ENCODE peak calls at places on chromosome 2, in eight cellular contexts. One of them, this sample, is unnamed.

GRCh38 chr2:96918754-96919550 is 49.1 kb upstream of the SEMA4C start:
- DNase-seq in NCI-H2171: no peak
- DNase-seq in memory B cell: no peak
- DNase-seq in cardiac muscle cell: no peak
- DNase-seq in D341Med: no peak
- DNase-seq in endothelial cell of umbilical vein: no peak
- DNase-seq in M059J: no peak
- DNase-seq in iris pigment epithelial cell: no peak
- DNase-seq in this sample: no peak

GRCh38 chr2:240326246-240326645 is 109.2 kb upstream of the GPC1 start:
- DNase-seq in memory B cell: no peak
- DNase-seq in D341Med: no peak
- DNase-seq in NCI-H2171: no peak
- DNase-seq in endothelial cell of umbilical vein: no peak
- DNase-seq in cardiac muscle cell: no peak
- DNase-seq in M059J: peak
- DNase-seq in iris pigment epithelial cell: no peak
- DNase-seq in this sample: no peak

GRCh38 chr2:65076345-65076710 is 20.1 kb downstream of the CEP68 start:
- DNase-seq in memory B cell: no peak
- DNase-seq in D341Med: no peak
- DNase-seq in M059J: peak
- DNase-seq in endothelial cell of umbilical vein: peak
- DNase-seq in iris pigment epithelial cell: peak
- DNase-seq in cardiac muscle cell: peak
- DNase-seq in NCI-H2171: no peak
- DNase-seq in this sample: no peak

GRCh38 chr2:96264656-96265348 is 995 bp downstream of the TMEM127 start:
- DNase-seq in cardiac muscle cell: peak
- DNase-seq in NCI-H2171: peak
- DNase-seq in iris pigment epithelial cell: peak
- DNase-seq in memory B cell: peak
- DNase-seq in D341Med: peak
- DNase-seq in endothelial cell of umbilical vein: peak
- DNase-seq in M059J: peak
- DNase-seq in this sample: peak

GRCh38 chr2:20544093-20544747 is 97.3 kb downstream of the RHOB start:
- DNase-seq in cardiac muscle cell: no peak
- DNase-seq in iris pigment epithelial cell: no peak
- DNase-seq in endothelial cell of umbilical vein: no peak
- DNase-seq in D341Med: no peak
- DNase-seq in M059J: no peak
- DNase-seq in memory B cell: no peak
- DNase-seq in NCI-H2171: no peak
- DNase-seq in this sample: no peak

GRCh38 chr2:164388511-164388910 is 232.8 kb downstream of the GRB14 start:
- DNase-seq in M059J: peak
- DNase-seq in NCI-H2171: no peak
- DNase-seq in memory B cell: no peak
- DNase-seq in iris pigment epithelial cell: peak
- DNase-seq in cardiac muscle cell: peak
- DNase-seq in D341Med: no peak
- DNase-seq in endothelial cell of umbilical vein: peak
- DNase-seq in this sample: no peak

GRCh38 chr2:126905991-126906390 is 7.3 kb downstream of the TEX51 start:
- DNase-seq in iris pigment epithelial cell: no peak
- DNase-seq in NCI-H2171: no peak
- DNase-seq in endothelial cell of umbilical vein: no peak
- DNase-seq in cardiac muscle cell: no peak
- DNase-seq in D341Med: no peak
- DNase-seq in memory B cell: no peak
- DNase-seq in M059J: no peak
- DNase-seq in this sample: no peak

GRCh38 chr2:30796723-30797122 is 10.5 kb downstream of the CAPN13 start:
- DNase-seq in iris pigment epithelial cell: no peak
- DNase-seq in NCI-H2171: no peak
- DNase-seq in memory B cell: no peak
- DNase-seq in D341Med: no peak
- DNase-seq in M059J: no peak
- DNase-seq in endothelial cell of umbilical vein: no peak
- DNase-seq in cardiac muscle cell: no peak
- DNase-seq in this sample: no peak

GRCh38 chr2:223465793-223466192 is 136.4 kb downstream of the SCG2 start:
- DNase-seq in NCI-H2171: no peak
- DNase-seq in memory B cell: no peak
- DNase-seq in endothelial cell of umbilical vein: peak
- DNase-seq in D341Med: no peak
- DNase-seq in iris pigment epithelial cell: peak
- DNase-seq in M059J: peak
- DNase-seq in cardiac muscle cell: peak
- DNase-seq in this sample: no peak

GRCh38 chr2:173286153-173286809 is 68.4 kb upstream of the CDCA7 start:
- DNase-seq in M059J: no peak
- DNase-seq in memory B cell: no peak
- DNase-seq in iris pigment epithelial cell: no peak
- DNase-seq in endothelial cell of umbilical vein: no peak
- DNase-seq in cardiac muscle cell: no peak
- DNase-seq in D341Med: no peak
- DNase-seq in NCI-H2171: no peak
- DNase-seq in this sample: peak

GRCh38 chr2:135742307-135742838 is 718 bp downstream of the UBXN4 start:
- DNase-seq in M059J: peak
- DNase-seq in memory B cell: peak
- DNase-seq in D341Med: peak
- DNase-seq in endothelial cell of umbilical vein: peak
- DNase-seq in NCI-H2171: no peak
- DNase-seq in cardiac muscle cell: peak
- DNase-seq in iris pigment epithelial cell: peak
- DNase-seq in this sample: peak

GRCh38 chr2:207704031-207704430 is 7.4 kb upstream of the CCNYL1 start:
- DNase-seq in NCI-H2171: no peak
- DNase-seq in cardiac muscle cell: peak
- DNase-seq in endothelial cell of umbilical vein: no peak
- DNase-seq in M059J: no peak
- DNase-seq in D341Med: no peak
- DNase-seq in iris pigment epithelial cell: no peak
- DNase-seq in memory B cell: no peak
- DNase-seq in this sample: no peak

GRCh38 chr2:95359501-95359930 is 43.0 kb upstream of the FAHD2A start:
- DNase-seq in NCI-H2171: no peak
- DNase-seq in cardiac muscle cell: no peak
- DNase-seq in M059J: no peak
- DNase-seq in D341Med: no peak
- DNase-seq in iris pigment epithelial cell: no peak
- DNase-seq in endothelial cell of umbilical vein: no peak
- DNase-seq in memory B cell: no peak
- DNase-seq in this sample: no peak

GRCh38 chr2:168060956-168061750 is 186.2 kb downstream of the STK39 start:
- DNase-seq in memory B cell: no peak
- DNase-seq in NCI-H2171: no peak
- DNase-seq in M059J: peak
- DNase-seq in D341Med: no peak
- DNase-seq in iris pigment epithelial cell: peak
- DNase-seq in endothelial cell of umbilical vein: no peak
- DNase-seq in cardiac muscle cell: peak
- DNase-seq in this sample: no peak

GRCh38 chr2:73252238-73253027 is 18.3 kb downstream of the CCT7 start:
- DNase-seq in D341Med: no peak
- DNase-seq in cardiac muscle cell: no peak
- DNase-seq in NCI-H2171: no peak
- DNase-seq in memory B cell: no peak
- DNase-seq in M059J: no peak
- DNase-seq in iris pigment epithelial cell: no peak
- DNase-seq in endothelial cell of umbilical vein: no peak
- DNase-seq in this sample: no peak

GRCh38 chr2:11775384-11775783 is 29.0 kb downstream of the LPIN1 start:
- DNase-seq in M059J: peak
- DNase-seq in D341Med: no peak
- DNase-seq in memory B cell: no peak
- DNase-seq in endothelial cell of umbilical vein: peak
- DNase-seq in cardiac muscle cell: no peak
- DNase-seq in NCI-H2171: no peak
- DNase-seq in iris pigment epithelial cell: peak
- DNase-seq in this sample: no peak

GRCh38 chr2:150485114-150485870 is 2.2 kb downstream of the RND3 start:
- DNase-seq in cardiac muscle cell: peak
- DNase-seq in endothelial cell of umbilical vein: peak
- DNase-seq in NCI-H2171: peak
- DNase-seq in iris pigment epithelial cell: peak
- DNase-seq in memory B cell: no peak
- DNase-seq in M059J: peak
- DNase-seq in D341Med: peak
- DNase-seq in this sample: peak